ENCODE peak calls at places on chromosome 6, in nine cellular contexts. G is PC-3; T is GM03348; N is stimulated activated CD4-positive, alpha-beta T cell treated with anti-CD3 and anti-CD28 coated beads, Interleukin-1b, Interleukin-23, amount 100 ng/mL, for 24 hours; Y is C1 segment of cervical spinal cord; J is ecto neural progenitor cell; X is non-pigmented ciliary epithelial cell; H is iris pigment epithelial cell; E is pancreas. P is an unnamed sample.

GRCh38 chr6:130063806-130064205 is 45.4 kb downstream of the L3MBTL3 start:
- DNase-seq in G (no peak), T (no peak), N (no peak), Y (no peak), J (no peak), X (no peak), H (no peak), E (no peak), P (no peak)

GRCh38 chr6:110422444-110422822 is 7.1 kb upstream of the DDO start:
- DNase-seq in G (no peak), T (no peak), N (no peak), Y (no peak), J (no peak), X (no peak), H (peak), E (no peak), P (no peak)

GRCh38 chr6:141326426-141326825 is 806.3 kb upstream of the GJE1 start:
- DNase-seq in G (peak), T (peak), N (peak), Y (no peak), J (no peak), X (peak), H (peak), E (no peak), P (peak)

GRCh38 chr6:111601875-111602274 is 3.8 kb downstream of the TRAF3IP2 start:
- DNase-seq in G (no peak), T (peak), N (no peak), Y (no peak), J (no peak), X (no peak), H (peak), E (no peak), P (no peak)

GRCh38 chr6:46440133-46440532 is 51.1 kb downstream of the RCAN2 start:
- DNase-seq in G (no peak), T (peak), N (no peak), Y (no peak), J (no peak), X (no peak), H (peak), E (no peak), P (no peak)

GRCh38 chr6:82750570-82750969 is 315.1 kb downstream of the UBE3D start:
- DNase-seq in G (peak), T (peak), N (no peak), Y (no peak), J (no peak), X (no peak), H (peak), E (no peak), P (no peak)

GRCh38 chr6:45946352-45946751 is 69.3 kb downstream of the CLIC5 start:
- DNase-seq in G (peak), T (peak), N (no peak), Y (no peak), J (no peak), X (no peak), H (peak), E (no peak), P (no peak)

GRCh38 chr6:153167026-153167891 is 36.2 kb upstream of the RGS17 start:
- DNase-seq in G (peak), T (peak), N (no peak), Y (no peak), J (no peak), X (peak), H (peak), E (no peak), P (no peak)

GRCh38 chr6:43946641-43947363 is 176.8 kb downstream of the VEGFA start:
- DNase-seq in G (no peak), T (no peak), N (no peak), Y (no peak), J (no peak), X (no peak), H (no peak), E (no peak), P (no peak)

GRCh38 chr6:125983246-125983945 is 2.9 kb upstream of the TRMT11 start:
- DNase-seq in G (peak), T (peak), N (no peak), Y (no peak), J (no peak), X (peak), H (peak), E (no peak), P (peak)

GRCh38 chr6:27631614-27631925 is 158.7 kb upstream of the ZNF184 start:
- DNase-seq in G (no peak), T (no peak), N (no peak), Y (no peak), J (no peak), X (no peak), H (no peak), E (no peak), P (no peak)

P was measured in retinal pigment epithelial cell.